ENCODE peak calls at places on chromosome 19, in six cellular contexts. One of them, this sample, is unnamed.
A peak's percentile ranks its signal among the peaks of the same experiment; 100 is the strongest.

GRCh38 chr19:51338563-51339312 is 3.2 kb downstream of the VSIG10L start:
- DNase-seq in brain microvascular endothelial cell: peak; percentile 80
- DNase-seq in PC-3: peak; percentile 88
- DNase-seq in ascending aorta: peak; percentile 92
- DNase-seq in natural killer cell treated with Interleukin-12 subunit alpha and Interleukin-12 subunit beta and Interleukin-15 and Interleukin-18, amount 100 ng/mL, for 72 hours: peak; percentile 83
- DNase-seq in glutamatergic neuron: peak; percentile 93
- DNase-seq in this sample: peak; percentile 79

GRCh38 chr19:17605761-17606745 is 50.6 kb downstream of the COLGALT1 start:
- DNase-seq in ascending aorta: peak; percentile 81
- DNase-seq in glutamatergic neuron: peak; percentile 88
- DNase-seq in brain microvascular endothelial cell: peak; percentile 66
- DNase-seq in natural killer cell treated with Interleukin-12 subunit alpha and Interleukin-12 subunit beta and Interleukin-15 and Interleukin-18, amount 100 ng/mL, for 72 hours: peak; percentile 79
- DNase-seq in PC-3: peak; percentile 58
- DNase-seq in this sample: peak; percentile 70

GRCh38 chr19:6738726-6739389 is 622 bp upstream of the TRIP10 start:
- DNase-seq in ascending aorta: peak; percentile 69
- DNase-seq in glutamatergic neuron: peak; percentile 64
- DNase-seq in natural killer cell treated with Interleukin-12 subunit alpha and Interleukin-12 subunit beta and Interleukin-15 and Interleukin-18, amount 100 ng/mL, for 72 hours: no peak
- DNase-seq in brain microvascular endothelial cell: no peak
- DNase-seq in PC-3: no peak
- DNase-seq in this sample: no peak

GRCh38 chr19:45607071-45608029 is 5.3 kb upstream of the GPR4 start:
- DNase-seq in natural killer cell treated with Interleukin-12 subunit alpha and Interleukin-12 subunit beta and Interleukin-15 and Interleukin-18, amount 100 ng/mL, for 72 hours: peak; percentile 78
- DNase-seq in ascending aorta: peak; percentile 83
- DNase-seq in brain microvascular endothelial cell: peak; percentile 59
- DNase-seq in PC-3: peak; percentile 76
- DNase-seq in glutamatergic neuron: peak; percentile 80
- DNase-seq in this sample: peak; percentile 57

GRCh38 chr19:35644987-35645679 is 3.0 kb upstream of the COX6B1 start:
- DNase-seq in glutamatergic neuron: peak; percentile 76
- DNase-seq in brain microvascular endothelial cell: peak; percentile 27
- DNase-seq in PC-3: peak; percentile 56
- DNase-seq in ascending aorta: peak; percentile 90
- DNase-seq in natural killer cell treated with Interleukin-12 subunit alpha and Interleukin-12 subunit beta and Interleukin-15 and Interleukin-18, amount 100 ng/mL, for 72 hours: peak; percentile 80
- DNase-seq in this sample: peak; percentile 47

GRCh38 chr19:996051-996838 is 4.0 kb upstream of the GRIN3B start:
- DNase-seq in brain microvascular endothelial cell: peak; percentile 45
- DNase-seq in ascending aorta: no peak
- DNase-seq in glutamatergic neuron: peak; percentile 53
- DNase-seq in PC-3: peak; percentile 19
- DNase-seq in natural killer cell treated with Interleukin-12 subunit alpha and Interleukin-12 subunit beta and Interleukin-15 and Interleukin-18, amount 100 ng/mL, for 72 hours: no peak
- DNase-seq in this sample: peak; percentile 45

GRCh38 chr19:16896098-16896912 is 7.5 kb downstream of the F2RL3 start:
- DNase-seq in glutamatergic neuron: peak; percentile 71
- DNase-seq in ascending aorta: no peak
- DNase-seq in natural killer cell treated with Interleukin-12 subunit alpha and Interleukin-12 subunit beta and Interleukin-15 and Interleukin-18, amount 100 ng/mL, for 72 hours: no peak
- DNase-seq in PC-3: no peak
- DNase-seq in brain microvascular endothelial cell: no peak
- DNase-seq in this sample: no peak

GRCh38 chr19:38388310-38389100 is at the start of gene SPRED3:
- DNase-seq in brain microvascular endothelial cell: no peak
- DNase-seq in PC-3: peak; percentile 35
- DNase-seq in glutamatergic neuron: peak; percentile 70
- DNase-seq in ascending aorta: no peak
- DNase-seq in natural killer cell treated with Interleukin-12 subunit alpha and Interleukin-12 subunit beta and Interleukin-15 and Interleukin-18, amount 100 ng/mL, for 72 hours: no peak
- DNase-seq in this sample: no peak

GRCh38 chr19:32558607-32559228 is 22.3 kb upstream of the PDCD5 start:
- DNase-seq in natural killer cell treated with Interleukin-12 subunit alpha and Interleukin-12 subunit beta and Interleukin-15 and Interleukin-18, amount 100 ng/mL, for 72 hours: no peak
- DNase-seq in glutamatergic neuron: no peak
- DNase-seq in ascending aorta: no peak
- DNase-seq in PC-3: no peak
- DNase-seq in brain microvascular endothelial cell: no peak
- DNase-seq in this sample: no peak